ENCODE peak calls at places on chromosome 18, in five cellular contexts. V is HL-60, L is Panc1, E is GM12878, X is transverse colon. A is an unnamed sample.

GRCh38 chr18:49476664-49477411 is 10.2 kb downstream of the C18orf32 start:
- DNase-seq in X (no peak), L (no peak), E (no peak), V (peak), A (no peak)

GRCh38 chr18:36628435-36629094 is 200.2 kb downstream of the TPGS2 start:
- DNase-seq in E (no peak), X (no peak), V (no peak), L (no peak), A (no peak)

GRCh38 chr18:73975266-73975665 is 172.4 kb downstream of the FBXO15 start:
- DNase-seq in L (no peak), V (peak), X (no peak), E (no peak), A (peak)

GRCh38 chr18:67199993-67200617 is 316.4 kb downstream of the DSEL start:
- DNase-seq in E (peak), L (peak), X (no peak), V (no peak), A (no peak)

GRCh38 chr18:57585846-57586242 is 658 bp downstream of the FECH start:
- DNase-seq in X (no peak), E (no peak), V (no peak), L (no peak), A (no peak)

GRCh38 chr18:582465-582864 is 2.3 kb downstream of the CETN1 start:
- DNase-seq in X (no peak), L (no peak), E (no peak), V (no peak), A (peak)

GRCh38 chr18:31487251-31488015 is 10.5 kb upstream of the DSG2 start:
- DNase-seq in E (no peak), X (no peak), V (no peak), L (no peak), A (no peak)

GRCh38 chr18:13264986-13265900 is 46.7 kb downstream of the LDLRAD4 start:
- DNase-seq in L (no peak), X (no peak), V (no peak), E (no peak), A (no peak)

GRCh38 chr18:73841661-73842060 is 306.0 kb downstream of the FBXO15 start:
- DNase-seq in V (no peak), E (no peak), L (no peak), X (no peak), A (no peak)

GRCh38 chr18:33052886-33053285 is 280.1 kb upstream of the KLHL14 start:
- DNase-seq in E (no peak), V (no peak), X (no peak), L (no peak), A (no peak)

GRCh38 chr18:58581265-58581664 is 47.6 kb downstream of the ALPK2 start:
- DNase-seq in X (no peak), V (no peak), L (no peak), E (no peak), A (no peak)

GRCh38 chr18:47246027-47246971 is 5.2 kb downstream of the SKOR2 start:
- DNase-seq in X (no peak), L (no peak), E (no peak), V (no peak), A (no peak)

GRCh38 chr18:57748770-57749603 is 54.1 kb downstream of the ATP8B1 start:
- DNase-seq in V (peak), L (no peak), X (no peak), E (peak), A (no peak)

GRCh38 chr18:22342625-22343024 is 75.1 kb downstream of the CTAGE1 start:
- DNase-seq in L (no peak), X (peak), E (no peak), V (no peak), A (peak)

GRCh38 chr18:27778925-27779324 is 398.0 kb downstream of the CDH2 start:
- DNase-seq in L (no peak), E (no peak), X (no peak), V (no peak), A (no peak)

GRCh38 chr18:44852216-44852615 is 171.5 kb downstream of the SETBP1 start:
- DNase-seq in V (no peak), E (no peak), L (no peak), X (no peak), A (no peak)

GRCh38 chr18:47561316-47561715 is 309.9 kb upstream of the SKOR2 start:
- DNase-seq in X (no peak), E (no peak), L (no peak), V (no peak), A (no peak)

GRCh38 chr18:26703170-26703933 is 155.0 kb upstream of the KCTD1 start:
- DNase-seq in X (peak), V (no peak), L (no peak), E (no peak), A (peak)

GRCh38 chr18:42064109-42064508 is 109.1 kb downstream of the PIK3C3 start:
- DNase-seq in E (no peak), X (no peak), L (no peak), V (no peak), A (no peak)

GRCh38 chr18:42067527-42067926 is 112.5 kb downstream of the PIK3C3 start:
- DNase-seq in X (no peak), L (no peak), E (no peak), V (no peak), A (no peak)

GRCh38 chr18:42069036-42069435 is 114.0 kb downstream of the PIK3C3 start:
- DNase-seq in X (no peak), V (no peak), E (no peak), L (no peak), A (no peak)

GRCh38 chr18:42072407-42072806 is 117.4 kb downstream of the PIK3C3 start:
- DNase-seq in L (no peak), V (no peak), X (no peak), E (no peak), A (no peak)

GRCh38 chr18:42068030-42068429 is 113.0 kb downstream of the PIK3C3 start:
- DNase-seq in V (no peak), E (no peak), L (no peak), X (no peak), A (no peak)
- H3K4me3 ChIP-seq in V (no peak), E (no peak), L (no peak), X (no peak), A (no peak)

GRCh38 chr18:24917767-24918166 is 434.2 kb downstream of the ZNF521 start:
- DNase-seq in X (no peak), E (no peak), V (no peak), L (no peak), A (peak)
- TF ChIP-seq POLR2AphosphoS5 in X (no peak), E (no peak), V (no peak), L (no peak), A (no peak)

GRCh38 chr18:61397222-61397621 is 64.0 kb downstream of the CDH20 start:
- DNase-seq in X (no peak), L (no peak), E (no peak), V (no peak), A (no peak)
- H3K27ac ChIP-seq in X (no peak), L (no peak), E (no peak), V (no peak), A (no peak)

DNA sequence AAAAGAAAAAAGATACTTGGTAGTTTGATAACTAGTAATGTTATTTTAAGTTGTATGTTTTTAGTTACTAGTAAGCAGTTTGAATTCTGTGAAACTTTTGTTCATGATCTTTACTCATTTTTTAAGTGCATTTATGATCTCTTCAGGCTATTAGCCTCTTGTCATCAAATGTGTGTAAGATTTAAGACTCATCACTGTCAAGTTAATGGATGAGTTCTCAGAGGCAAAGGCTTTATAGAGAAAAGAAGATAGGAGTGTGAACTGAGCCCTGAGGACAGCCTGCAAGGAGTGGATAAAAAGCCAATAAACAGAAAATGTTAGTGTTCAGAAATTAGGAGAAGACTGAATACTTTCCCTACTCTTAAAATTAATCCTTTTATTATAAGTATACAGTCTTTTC is 13.5 kb downstream of the NDUFV2 start:
- DNase-seq in X (no peak), E (no peak), V (no peak), L (no peak), A (no peak)
- H3K4me3 ChIP-seq in X (no peak), E (peak), V (no peak), L (no peak), A (no peak)

DNA sequence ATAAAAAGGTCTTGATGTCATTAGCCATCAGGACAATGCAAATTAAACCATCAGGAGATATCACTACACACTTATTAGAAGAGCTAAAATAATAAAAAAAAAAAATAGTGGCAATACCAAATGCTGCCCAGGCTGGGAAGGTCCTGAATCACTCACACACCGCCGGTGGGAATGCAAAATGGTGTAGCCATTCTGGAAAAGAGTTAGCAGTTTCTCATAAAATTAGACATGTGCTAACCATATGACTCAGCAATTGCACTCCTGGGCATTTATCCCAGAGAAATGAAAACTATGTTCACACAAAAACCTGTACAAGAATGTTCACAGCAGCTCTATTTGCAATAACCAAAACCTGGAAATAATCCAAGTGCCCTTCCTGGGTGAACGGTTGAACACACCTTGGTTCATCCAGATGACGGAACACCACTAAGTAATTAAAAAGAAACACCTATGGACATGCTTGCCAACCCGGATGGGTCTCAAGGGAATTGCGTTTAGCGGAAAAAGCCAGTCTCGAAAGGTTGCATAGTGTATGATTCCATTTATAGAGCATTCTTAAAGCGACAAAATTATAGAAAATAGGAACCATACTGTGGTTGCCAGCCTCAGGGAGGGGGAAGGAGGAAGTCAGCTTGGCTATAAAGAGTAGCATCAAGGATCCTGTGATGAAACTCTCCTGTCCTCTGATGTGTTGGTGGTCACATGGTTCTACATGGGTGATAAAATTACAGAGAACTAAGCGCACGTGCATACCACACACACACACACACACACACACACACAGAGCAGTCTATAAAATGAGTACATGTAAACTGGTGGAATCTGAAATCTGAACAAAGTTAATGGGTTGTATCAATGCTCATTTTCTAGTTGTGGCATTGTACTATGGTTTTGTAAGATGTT is 4.6 kb downstream of the MBP start:
- DNase-seq in X (peak), L (peak), V (peak), E (peak), A (no peak)
- TF ChIP-seq POLR2AphosphoS5 in X (peak), L (peak), V (peak), E (peak), A (peak)

DNA sequence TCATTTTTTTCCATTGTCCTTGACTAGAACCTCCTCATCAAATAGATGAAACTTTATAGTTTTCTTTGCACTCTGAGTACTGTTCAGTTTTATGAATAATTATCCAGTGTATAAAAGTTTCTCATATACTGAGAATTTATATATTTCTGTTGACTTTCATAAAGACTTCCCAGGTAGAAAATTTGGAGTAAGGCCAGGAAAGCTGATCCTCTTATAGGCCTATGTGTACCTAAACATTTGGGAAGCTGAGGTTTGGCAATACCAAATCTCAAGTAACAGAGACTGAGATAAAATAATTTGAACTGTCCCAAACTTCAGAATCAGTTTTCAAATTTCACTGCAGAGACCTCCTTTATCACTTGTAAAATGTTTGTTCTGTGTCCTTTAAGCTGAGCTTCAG is 43.4 kb downstream of the CCDC102B start:
- DNase-seq in E (no peak), V (no peak), L (no peak), X (no peak), A (no peak)
- H3K27ac ChIP-seq in E (no peak), V (no peak), L (no peak), X (no peak), A (no peak)

A was measured in esophagus muscularis mucosa.